ENCODE peak calls at places on chromosomes 3 and 15, in eight cellular contexts. T is colonic mucosa; K is right atrium auricular region; G is tibial artery; M is CD8-positive, alpha-beta T cell; W is esophagus squamous epithelium; Q is HCT116; N is adrenal gland. J is an unnamed sample. For H3K4me1 and H3K36me3, the result is how much of the 10 kb centered on the place peaks cover.

GRCh38 chr15:40785814-40786213 is 16.0 kb downstream of the C15orf62 start:
- DNase-seq in W (no peak), N (no peak), T (no peak), G (no peak), Q (no peak), K (no peak), M (no peak), J (no peak)

GRCh38 chr3:101762041-101762646 is 16.9 kb upstream of the NXPE3 start:
- DNase-seq in K (no peak), W (no peak), G (no peak), M (no peak), N (no peak), Q (no peak), T (no peak), J (no peak)

GRCh38 chr15:68818671-68819450 is 1.8 kb downstream of the ANP32A start:
- DNase-seq in N (peak), Q (no peak), M (peak), K (no peak), G (peak), W (no peak), T (peak), J (peak)

GRCh38 chr3:23739536-23739935 is 66.2 kb upstream of the UBE2E1 start:
- DNase-seq in K (no peak), T (no peak), W (no peak), M (no peak), N (no peak), G (no peak), Q (no peak), J (no peak)

GRCh38 chr3:173970206-173970605 is 572.7 kb downstream of the NLGN1 start:
- DNase-seq in N (no peak), K (no peak), Q (no peak), W (no peak), M (no peak), G (no peak), T (no peak), J (no peak)

GRCh38 chr3:66414846-66415245 is 86.0 kb downstream of the LRIG1 start:
- DNase-seq in G (no peak), T (no peak), W (no peak), K (no peak), Q (no peak), N (no peak), M (no peak), J (no peak)

GRCh38 chr3:140113983-140114923 is 179.3 kb downstream of the CLSTN2 start:
- DNase-seq in Q (no peak), W (no peak), K (no peak), M (no peak), N (no peak), T (no peak), G (no peak), J (no peak)

GRCh38 chr15:80635953-80636352 is 59.2 kb upstream of the ABHD17C start:
- DNase-seq in M (no peak), N (no peak), Q (no peak), G (no peak), T (peak), W (no peak), K (no peak), J (no peak)

GRCh38 chr15:59216911-59217310 is 10.3 kb downstream of the LDHAL6B start:
- DNase-seq in K (no peak), N (no peak), T (no peak), M (no peak), W (no peak), G (no peak), Q (no peak), J (no peak)

GRCh38 chr3:48034000-48034516 is 17.8 kb upstream of the MAP4 start:
- DNase-seq in T (no peak), Q (peak), K (no peak), N (no peak), M (no peak), W (no peak), G (no peak), J (peak)

GRCh38 chr3:73773228-73773627 is 148.5 kb upstream of the PDZRN3 start:
- DNase-seq in T (no peak), W (no peak), N (no peak), K (no peak), Q (no peak), M (no peak), G (no peak), J (no peak)

GRCh38 chr15:35618260-35619188 is 72.6 kb upstream of the DPH6 start:
- DNase-seq in K (no peak), N (no peak), M (no peak), W (no peak), G (no peak), T (no peak), Q (no peak), J (no peak)

GRCh38 chr3:85652322-85652721 is 693.5 kb downstream of the CADM2 start:
- DNase-seq in M (no peak), G (no peak), Q (no peak), T (no peak), W (no peak), K (no peak), N (no peak), J (no peak)

GRCh38 chr3:102083971-102084370 is 234.7 kb downstream of the NFKBIZ start:
- DNase-seq in N (no peak), T (no peak), K (no peak), M (no peak), Q (no peak), W (no peak), G (no peak), J (no peak)

GRCh38 chr15:85788796-85789495 is 5.8 kb downstream of the KLHL25 start:
- DNase-seq in G (no peak), N (no peak), K (no peak), W (no peak), Q (no peak), T (peak), M (no peak), J (no peak)

GRCh38 chr3:63349583-63350177 is 71.6 kb downstream of the SYNPR start:
- DNase-seq in W (no peak), G (no peak), N (peak), K (no peak), T (peak), Q (peak), M (no peak), J (peak)

GRCh38 chr3:192642651-192643050 is 84.7 kb downstream of the FGF12 start:
- DNase-seq in M (no peak), T (no peak), N (no peak), K (no peak), Q (no peak), G (no peak), W (no peak), J (no peak)

GRCh38 chr3:12356175-12356574 is 67.3 kb downstream of the PPARG start:
- DNase-seq in Q (no peak), N (no peak), M (no peak), T (no peak), G (no peak), W (no peak), K (no peak), J (no peak)

GRCh38 chr3:54631507-54632280 is 296.2 kb downstream of the LRTM1 start:
- DNase-seq in Q (no peak), N (no peak), G (no peak), M (no peak), T (no peak), W (no peak), K (no peak), J (no peak)

GRCh38 chr3:53258600-53259426 is 3.0 kb upstream of the TKT start:
- DNase-seq in K (no peak), G (no peak), Q (no peak), M (no peak), N (no peak), W (no peak), T (no peak), J (peak)

GRCh38 chr15:52427804-52428203 is 100.9 kb downstream of the MYO5A start:
- DNase-seq in W (no peak), Q (peak), K (no peak), N (peak), M (no peak), G (no peak), T (no peak), J (no peak)

GRCh38 chr3:23501201-23501824 is 298.2 kb downstream of the UBE2E2 start:
- DNase-seq in W (no peak), G (no peak), T (no peak), M (no peak), K (no peak), Q (no peak), N (no peak), J (no peak)

GRCh38 chr3:191963182-191963581 is 502.2 kb downstream of the PYDC2 start:
- DNase-seq in Q (no peak), M (no peak), T (no peak), N (no peak), G (no peak), K (no peak), W (no peak), J (no peak)

GRCh38 chr3:17135696-17136095 is 250.9 kb downstream of the PLCL2 start:
- DNase-seq in N (no peak), K (no peak), T (no peak), M (no peak), W (no peak), G (no peak), Q (no peak), J (no peak)

DNA sequence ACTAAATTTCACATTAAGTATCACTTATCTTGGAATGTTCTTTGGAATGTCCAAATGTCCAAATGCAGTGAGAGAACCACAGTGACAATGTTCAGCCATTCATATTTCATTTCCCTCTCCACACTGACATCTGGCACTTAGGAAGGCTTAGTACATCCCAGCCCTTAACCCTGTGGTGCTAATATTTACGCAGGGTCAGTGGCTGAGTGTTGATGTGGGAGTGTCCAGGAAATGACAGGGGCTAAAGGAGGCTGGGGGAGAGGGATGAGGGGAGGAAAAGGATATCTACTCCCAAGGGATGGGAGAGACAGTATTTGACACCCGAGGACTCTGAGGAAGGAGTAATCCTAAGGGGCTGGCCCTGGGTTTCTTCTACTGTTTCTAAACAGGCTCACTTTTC is 14.1 kb upstream of the CCR4 start:
- DNase-seq in N (no peak), G (no peak), M (no peak), K (no peak), Q (no peak), W (no peak), T (no peak), J (no peak)
- H3K4me1 ChIP-seq in N (under half), G (under half), M (under half), K (under half), Q (under half), W (under half), T (under half), J (under half)

GRCh38 chr3:187725653-187726370 is 19.5 kb downstream of the BCL6 start:
- DNase-seq in T (no peak), Q (no peak), K (no peak), G (no peak), M (no peak), N (no peak), W (no peak), J (no peak)

GRCh38 chr3:187726564-187726963 is 18.7 kb downstream of the BCL6 start:
- DNase-seq in M (no peak), W (no peak), T (no peak), N (no peak), G (no peak), Q (no peak), K (no peak), J (no peak)

GRCh38 chr3:187729598-187729997 is 15.7 kb downstream of the BCL6 start:
- DNase-seq in M (no peak), Q (no peak), K (no peak), T (no peak), W (no peak), N (no peak), G (peak), J (no peak)

GRCh38 chr3:187728930-187729583 is 16.2 kb downstream of the BCL6 start:
- DNase-seq in G (peak), N (no peak), T (no peak), W (no peak), M (no peak), Q (no peak), K (no peak), J (no peak)

GRCh38 chr3:187728248-187728647 is 17.0 kb downstream of the BCL6 start:
- DNase-seq in M (no peak), Q (no peak), T (no peak), K (no peak), N (no peak), G (peak), W (no peak), J (no peak)
- H3K36me3 ChIP-seq in M (under half), Q (under half), T (under half), K (half or more), N (half or more), G (half or more), W (half or more), J (under half)

DNA sequence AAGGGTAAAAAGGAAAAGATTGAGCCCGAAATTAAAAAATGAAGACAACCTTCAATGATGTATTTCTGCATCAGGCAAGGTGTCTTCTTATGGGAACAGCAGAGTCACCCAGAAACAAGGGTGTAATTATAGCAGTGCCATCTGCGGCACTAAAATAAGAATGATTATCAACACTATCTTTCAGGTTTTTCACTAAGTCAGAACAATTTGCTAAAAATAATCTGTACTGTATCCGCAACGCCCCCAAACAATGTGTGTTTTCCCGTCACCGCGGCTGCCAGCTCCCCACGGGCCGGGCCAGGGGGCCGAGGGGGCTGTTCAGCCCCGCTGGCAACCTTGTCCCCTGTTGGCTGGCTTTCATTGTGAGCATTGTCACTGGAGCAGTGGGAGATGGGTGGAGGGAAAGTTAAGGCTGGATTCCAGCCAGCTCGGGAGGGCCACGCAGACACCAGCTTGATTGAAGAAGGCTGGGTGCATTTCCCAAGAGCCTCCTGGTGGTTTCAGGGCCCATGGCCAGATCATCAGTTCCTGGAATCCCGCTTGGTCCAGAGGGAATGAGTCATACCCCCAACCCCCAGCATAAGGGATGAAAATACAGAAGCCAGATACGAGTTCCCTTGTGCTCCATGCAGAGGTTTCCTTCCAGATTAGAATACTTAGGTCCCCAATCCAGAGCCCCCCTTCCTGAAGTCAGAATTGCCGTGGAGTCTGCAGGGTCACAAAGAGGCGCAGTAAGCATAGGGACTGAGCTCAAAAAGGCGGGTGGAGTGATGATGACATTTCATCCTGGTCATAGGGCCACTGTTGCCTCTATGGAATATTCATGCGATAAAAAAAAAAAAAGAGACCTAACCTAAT is 90.2 kb upstream of the KLF13 start:
- DNase-seq in Q (no peak), W (no peak), M (no peak), T (peak), G (peak), K (peak), N (peak), J (no peak)
- H3K4me3 ChIP-seq in Q (no peak), W (peak), M (no peak), T (no peak), G (peak), K (no peak), N (no peak), J (no peak)

GRCh38 chr3:120143676-120144075 is 49.4 kb upstream of the GSK3B start:
- DNase-seq in G (no peak), K (no peak), Q (no peak), T (no peak), N (no peak), M (no peak), W (no peak), J (no peak)
- H3K4me1 ChIP-seq in G (under half), K (under half), Q (under half), T (under half), N (under half), M (under half), W (under half), J (under half)

DNA sequence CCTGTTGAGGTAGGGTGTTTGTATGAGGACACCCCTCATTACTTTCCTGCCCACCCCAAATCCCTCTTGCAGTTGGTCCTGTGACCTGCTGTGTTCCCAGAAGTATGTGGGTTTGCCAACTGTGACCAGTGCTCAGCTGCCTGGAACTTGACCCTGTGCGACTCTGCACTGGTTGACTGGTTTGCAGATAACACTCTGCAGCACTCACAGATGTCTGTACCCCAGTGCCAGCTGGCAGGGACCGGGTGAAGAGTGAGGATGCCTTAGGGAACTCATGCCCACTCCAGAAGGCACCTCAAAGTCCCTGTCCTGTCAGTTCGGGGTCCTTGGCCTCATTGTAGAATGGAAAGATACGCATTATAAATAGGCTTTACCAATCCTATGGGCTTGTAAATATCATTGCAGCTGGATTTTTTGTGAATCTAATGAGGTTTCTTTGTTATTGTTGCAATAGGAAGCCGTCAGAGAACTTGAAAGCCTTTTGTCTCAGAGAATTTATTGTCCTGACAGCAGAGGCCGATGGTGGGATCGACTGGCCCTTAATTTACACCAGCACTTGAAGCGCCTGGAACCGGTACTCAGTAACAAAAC is 18.2 kb downstream of the FAN1 start:
- DNase-seq in K (no peak), W (no peak), G (no peak), Q (no peak), N (no peak), T (no peak), M (no peak), J (peak)
- H3K36me3 ChIP-seq in K (under half), W (under half), G (half or more), Q (under half), N (half or more), T (under half), M (under half), J (half or more)

DNA sequence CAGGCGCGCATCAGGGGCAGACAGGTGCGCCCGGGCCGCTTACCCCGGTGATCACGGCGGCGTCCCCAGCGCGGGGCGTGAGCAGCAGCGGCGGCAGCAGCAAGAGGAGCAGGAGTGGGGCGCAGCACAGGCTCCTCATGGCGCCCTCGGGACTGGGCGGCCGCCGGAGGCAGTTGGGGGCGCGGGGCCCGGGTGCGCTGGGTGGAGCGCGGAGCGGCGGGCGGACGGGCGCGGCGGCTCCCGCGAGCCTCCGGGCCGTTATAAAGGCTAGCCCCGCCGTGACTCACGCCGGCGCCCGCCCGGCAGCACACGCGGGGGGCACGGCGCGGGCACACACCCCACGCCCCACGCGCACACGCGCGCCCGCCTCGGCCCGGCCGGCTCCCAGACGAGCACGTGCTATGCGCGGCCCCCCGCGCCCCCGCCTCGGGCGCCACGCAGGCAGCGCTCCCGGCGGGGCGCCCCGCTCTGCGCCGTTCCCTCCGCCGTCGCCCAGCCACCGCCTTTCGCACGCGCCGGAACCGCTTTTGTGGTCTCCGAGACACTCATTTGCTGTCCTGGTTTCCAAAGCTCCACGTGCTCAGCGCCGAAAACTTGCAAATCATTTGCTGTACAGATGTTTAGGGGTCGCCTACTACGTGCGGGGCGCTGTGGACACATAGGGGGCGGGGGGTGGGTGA is at the start of gene PROK2:
- DNase-seq in N (no peak), W (no peak), K (no peak), M (peak), G (no peak), T (no peak), Q (no peak), J (no peak)
- H3K4me3 ChIP-seq in N (no peak), W (peak), K (no peak), M (no peak), G (peak), T (peak), Q (no peak), J (peak)

GRCh38 chr3:37248179-37248578 is 73.8 kb upstream of the LRRFIP2 start:
- DNase-seq in G (no peak), T (no peak), M (no peak), N (no peak), Q (no peak), W (no peak), K (no peak), J (peak)
- H3K4me1 ChIP-seq in G (half or more), T (under half), M (half or more), N (under half), Q (under half), W (under half), K (half or more), J (under half)

DNA sequence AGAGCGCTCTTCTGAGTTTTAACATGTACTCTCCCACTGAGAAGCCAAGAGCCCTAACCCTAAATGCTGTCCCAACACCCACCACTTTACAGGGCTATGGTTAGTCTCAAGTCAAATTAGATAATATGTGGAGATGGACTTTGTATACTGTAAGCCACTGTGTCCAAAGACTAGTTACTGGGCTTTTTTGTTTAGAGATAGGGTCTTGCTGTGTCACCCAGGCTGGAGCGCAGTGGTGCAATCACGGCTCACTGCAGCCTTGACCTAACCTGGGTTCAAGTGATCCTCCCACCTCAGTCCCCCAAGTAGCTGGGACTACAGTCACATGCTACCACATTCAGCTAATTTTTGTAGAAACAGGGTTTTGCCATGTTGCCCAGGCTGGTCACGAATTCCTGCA is 23.2 kb downstream of the ZNF445 start:
- DNase-seq in T (no peak), K (no peak), G (no peak), Q (no peak), M (no peak), W (no peak), N (no peak), J (no peak)
- H3K36me3 ChIP-seq in T (under half), K (half or more), G (half or more), Q (under half), M (under half), W (under half), N (half or more), J (half or more)